ENCODE peak calls at places on chromosomes 4 and X, in four cellular contexts. One of them, this sample, is unnamed.

GRCh38 chr4:149311076-149311475 is 504.6 kb downstream of the IQCM start:
- DNase-seq in CD8-positive, alpha-beta T cell: no peak
- DNase-seq in esophagus muscularis mucosa: no peak
- DNase-seq in progenitor cell of endocrine pancreas: no peak
- DNase-seq in this sample: no peak

GRCh38 chr4:189302719-189303118 is 638.0 kb upstream of the FRG1 start:
- DNase-seq in CD8-positive, alpha-beta T cell: no peak
- DNase-seq in esophagus muscularis mucosa: no peak
- DNase-seq in progenitor cell of endocrine pancreas: no peak
- DNase-seq in this sample: no peak

GRCh38 chr4:11505225-11505971 is 76.7 kb upstream of the HS3ST1 start:
- DNase-seq in CD8-positive, alpha-beta T cell: no peak
- DNase-seq in esophagus muscularis mucosa: no peak
- DNase-seq in progenitor cell of endocrine pancreas: no peak
- DNase-seq in this sample: no peak

GRCh38 chrX:108091878-108092291 is 307 bp downstream of the ATG4A start:
- DNase-seq in CD8-positive, alpha-beta T cell: no peak
- DNase-seq in esophagus muscularis mucosa: no peak
- DNase-seq in progenitor cell of endocrine pancreas: no peak
- DNase-seq in this sample: no peak

GRCh38 chr4:88291003-88291402 is 6.6 kb upstream of the PPM1K start:
- DNase-seq in CD8-positive, alpha-beta T cell: no peak
- DNase-seq in esophagus muscularis mucosa: peak; percentile 55
- DNase-seq in progenitor cell of endocrine pancreas: no peak
- DNase-seq in this sample: no peak

GRCh38 chr4:62144431-62144830 is 944.3 kb downstream of the ADGRL3 start:
- DNase-seq in CD8-positive, alpha-beta T cell: no peak
- DNase-seq in esophagus muscularis mucosa: no peak
- DNase-seq in progenitor cell of endocrine pancreas: no peak
- DNase-seq in this sample: no peak

GRCh38 chr4:83604315-83604714 is 68.4 kb downstream of the GPAT3 start:
- DNase-seq in CD8-positive, alpha-beta T cell: no peak
- DNase-seq in esophagus muscularis mucosa: no peak
- DNase-seq in progenitor cell of endocrine pancreas: no peak
- DNase-seq in this sample: no peak

GRCh38 chrX:128457674-128458073 is 405.5 kb upstream of the ACTRT1 start:
- DNase-seq in CD8-positive, alpha-beta T cell: no peak
- DNase-seq in esophagus muscularis mucosa: no peak
- DNase-seq in progenitor cell of endocrine pancreas: no peak
- DNase-seq in this sample: no peak

GRCh38 chr4:5037553-5038551 is 13.4 kb upstream of the STK32B start:
- DNase-seq in CD8-positive, alpha-beta T cell: no peak
- DNase-seq in esophagus muscularis mucosa: no peak
- DNase-seq in progenitor cell of endocrine pancreas: no peak
- DNase-seq in this sample: no peak

GRCh38 chrX:108734426-108734825 is 1.9 kb downstream of the IRS4 start:
- DNase-seq in CD8-positive, alpha-beta T cell: no peak
- DNase-seq in esophagus muscularis mucosa: no peak
- DNase-seq in progenitor cell of endocrine pancreas: no peak
- DNase-seq in this sample: no peak

GRCh38 chr4:65623509-65623908 is 46.8 kb downstream of the EPHA5 start:
- DNase-seq in CD8-positive, alpha-beta T cell: no peak
- DNase-seq in esophagus muscularis mucosa: no peak
- DNase-seq in progenitor cell of endocrine pancreas: no peak
- DNase-seq in this sample: no peak

GRCh38 chr4:147984065-147984777 is 252.3 kb downstream of the ARHGAP10 start:
- DNase-seq in CD8-positive, alpha-beta T cell: no peak
- DNase-seq in esophagus muscularis mucosa: no peak
- DNase-seq in progenitor cell of endocrine pancreas: no peak
- DNase-seq in this sample: no peak

GRCh38 chr4:3440011-3440410 is 1.8 kb upstream of the HGFAC start:
- DNase-seq in CD8-positive, alpha-beta T cell: no peak
- DNase-seq in esophagus muscularis mucosa: no peak
- DNase-seq in progenitor cell of endocrine pancreas: no peak
- DNase-seq in this sample: no peak

GRCh38 chrX:139113682-139114081 is 402.2 kb upstream of the FGF13 start:
- DNase-seq in CD8-positive, alpha-beta T cell: no peak
- DNase-seq in esophagus muscularis mucosa: no peak
- DNase-seq in progenitor cell of endocrine pancreas: no peak
- DNase-seq in this sample: no peak

GRCh38 chrX:40058719-40059118 is 39.0 kb downstream of the BCOR start:
- DNase-seq in CD8-positive, alpha-beta T cell: no peak
- DNase-seq in esophagus muscularis mucosa: no peak
- DNase-seq in progenitor cell of endocrine pancreas: peak; percentile 25
- DNase-seq in this sample: no peak

GRCh38 chrX:138710866-138711331 is 618 bp downstream of the FGF13 start:
- DNase-seq in CD8-positive, alpha-beta T cell: no peak
- DNase-seq in esophagus muscularis mucosa: no peak
- DNase-seq in progenitor cell of endocrine pancreas: peak; percentile 35
- DNase-seq in this sample: no peak

GRCh38 chr4:153271820-153272219 is 67.6 kb downstream of the TRIM2 start:
- DNase-seq in CD8-positive, alpha-beta T cell: no peak
- DNase-seq in esophagus muscularis mucosa: peak; percentile 19
- DNase-seq in progenitor cell of endocrine pancreas: no peak
- DNase-seq in this sample: no peak

GRCh38 chrX:96719161-96719875 is 34.7 kb downstream of the DIAPH2 start:
- DNase-seq in CD8-positive, alpha-beta T cell: no peak
- DNase-seq in esophagus muscularis mucosa: no peak
- DNase-seq in progenitor cell of endocrine pancreas: no peak
- DNase-seq in this sample: no peak

GRCh38 chrX:112738347-112739033 is 58.8 kb upstream of the LHFPL1 start:
- DNase-seq in CD8-positive, alpha-beta T cell: no peak
- DNase-seq in esophagus muscularis mucosa: no peak
- DNase-seq in progenitor cell of endocrine pancreas: no peak
- DNase-seq in this sample: no peak

GRCh38 chr4:40948017-40948416 is 198.3 kb downstream of the NSUN7 start:
- DNase-seq in CD8-positive, alpha-beta T cell: no peak
- DNase-seq in esophagus muscularis mucosa: no peak
- DNase-seq in progenitor cell of endocrine pancreas: no peak
- DNase-seq in this sample: no peak

GRCh38 chrX:40205471-40205870 is 107.7 kb upstream of the BCOR start:
- DNase-seq in CD8-positive, alpha-beta T cell: no peak
- DNase-seq in esophagus muscularis mucosa: no peak
- DNase-seq in progenitor cell of endocrine pancreas: no peak
- DNase-seq in this sample: no peak

GRCh38 chr4:79578613-79579012 is 170.6 kb upstream of the GK2 start:
- DNase-seq in CD8-positive, alpha-beta T cell: no peak
- DNase-seq in esophagus muscularis mucosa: no peak
- DNase-seq in progenitor cell of endocrine pancreas: no peak
- DNase-seq in this sample: no peak

GRCh38 chrX:42456301-42456700 is 321.7 kb downstream of the PPP1R2C start:
- DNase-seq in CD8-positive, alpha-beta T cell: no peak
- DNase-seq in esophagus muscularis mucosa: no peak
- DNase-seq in progenitor cell of endocrine pancreas: no peak
- DNase-seq in this sample: no peak

GRCh38 chr4:158796370-158797140 is 27.7 kb downstream of the FNIP2 start:
- DNase-seq in CD8-positive, alpha-beta T cell: no peak
- DNase-seq in esophagus muscularis mucosa: no peak
- DNase-seq in progenitor cell of endocrine pancreas: no peak
- DNase-seq in this sample: no peak

GRCh38 chrX:53266914-53267313 is 14.5 kb downstream of the IQSEC2 start:
- DNase-seq in CD8-positive, alpha-beta T cell: no peak
- DNase-seq in esophagus muscularis mucosa: no peak
- DNase-seq in progenitor cell of endocrine pancreas: no peak
- DNase-seq in this sample: no peak

GRCh38 chr4:110305455-110305854 is 107.0 kb upstream of the ELOVL6 start:
- DNase-seq in CD8-positive, alpha-beta T cell: no peak
- DNase-seq in esophagus muscularis mucosa: peak; percentile 7
- DNase-seq in progenitor cell of endocrine pancreas: no peak
- DNase-seq in this sample: no peak

GRCh38 chr4:152161676-152162330 is 374.1 kb downstream of the FBXW7 start:
- DNase-seq in CD8-positive, alpha-beta T cell: no peak
- DNase-seq in esophagus muscularis mucosa: no peak
- DNase-seq in progenitor cell of endocrine pancreas: no peak
- DNase-seq in this sample: no peak

GRCh38 chrX:113929004-113929403 is 654.9 kb upstream of the HTR2C start:
- DNase-seq in CD8-positive, alpha-beta T cell: no peak
- DNase-seq in esophagus muscularis mucosa: no peak
- DNase-seq in progenitor cell of endocrine pancreas: peak; percentile 38
- DNase-seq in this sample: no peak

GRCh38 chr4:82913305-82913704 is 12.8 kb downstream of the THAP9 start:
- DNase-seq in CD8-positive, alpha-beta T cell: no peak
- DNase-seq in esophagus muscularis mucosa: no peak
- DNase-seq in progenitor cell of endocrine pancreas: no peak
- DNase-seq in this sample: no peak

GRCh38 chr4:13160906-13161305 is 323.2 kb downstream of the RAB28 start:
- DNase-seq in CD8-positive, alpha-beta T cell: no peak
- DNase-seq in esophagus muscularis mucosa: no peak
- DNase-seq in progenitor cell of endocrine pancreas: no peak
- DNase-seq in this sample: no peak

GRCh38 chr4:15003441-15003890 is 1.2 kb downstream of the CPEB2 start:
- DNase-seq in CD8-positive, alpha-beta T cell: peak; percentile 29
- DNase-seq in esophagus muscularis mucosa: no peak
- DNase-seq in progenitor cell of endocrine pancreas: peak; percentile 45
- DNase-seq in this sample: peak; percentile 88

GRCh38 chr4:112288455-112288854 is 2.8 kb upstream of the TIFA start:
- DNase-seq in CD8-positive, alpha-beta T cell: no peak
- DNase-seq in esophagus muscularis mucosa: no peak
- DNase-seq in progenitor cell of endocrine pancreas: no peak
- DNase-seq in this sample: no peak

GRCh38 chr4:150212485-150212884 is 134.2 kb downstream of the DCLK2 start:
- DNase-seq in CD8-positive, alpha-beta T cell: no peak
- DNase-seq in esophagus muscularis mucosa: no peak
- DNase-seq in progenitor cell of endocrine pancreas: no peak
- DNase-seq in this sample: no peak

GRCh38 chr4:37623125-37623524 is 63.1 kb downstream of the RELL1 start:
- DNase-seq in CD8-positive, alpha-beta T cell: no peak
- DNase-seq in esophagus muscularis mucosa: no peak
- DNase-seq in progenitor cell of endocrine pancreas: no peak
- DNase-seq in this sample: no peak

GRCh38 chr4:10554694-10555093 is 97.5 kb upstream of the ZNF518B start:
- DNase-seq in CD8-positive, alpha-beta T cell: peak; percentile 12
- DNase-seq in esophagus muscularis mucosa: no peak
- DNase-seq in progenitor cell of endocrine pancreas: peak; percentile 36
- DNase-seq in this sample: no peak

GRCh38 chr4:107153956-107154355 is 117.8 kb upstream of the DKK2 start:
- DNase-seq in CD8-positive, alpha-beta T cell: no peak
- DNase-seq in esophagus muscularis mucosa: no peak
- DNase-seq in progenitor cell of endocrine pancreas: no peak
- DNase-seq in this sample: no peak

GRCh38 chr4:51836531-51836930 is 6.4 kb upstream of the DCUN1D4 start:
- DNase-seq in CD8-positive, alpha-beta T cell: no peak
- DNase-seq in esophagus muscularis mucosa: no peak
- DNase-seq in progenitor cell of endocrine pancreas: no peak
- DNase-seq in this sample: no peak

GRCh38 chr4:115233600-115233999 is 120.2 kb upstream of the NDST4 start:
- DNase-seq in CD8-positive, alpha-beta T cell: no peak
- DNase-seq in esophagus muscularis mucosa: no peak
- DNase-seq in progenitor cell of endocrine pancreas: no peak
- DNase-seq in this sample: no peak

GRCh38 chr4:186190456-186191265 is 706 bp upstream of the CYP4V2 start:
- DNase-seq in CD8-positive, alpha-beta T cell: no peak
- DNase-seq in esophagus muscularis mucosa: no peak
- DNase-seq in progenitor cell of endocrine pancreas: peak; percentile 26
- DNase-seq in this sample: no peak
- TF ChIP-seq CTCF in CD8-positive, alpha-beta T cell: no peak
- TF ChIP-seq CTCF in esophagus muscularis mucosa: no peak
- TF ChIP-seq CTCF in progenitor cell of endocrine pancreas: peak; percentile 22
- TF ChIP-seq CTCF in this sample: peak; percentile 18

GRCh38 chr4:102625232-102625930 is 124.2 kb downstream of the NFKB1 start:
- DNase-seq in CD8-positive, alpha-beta T cell: peak; percentile 44
- DNase-seq in esophagus muscularis mucosa: no peak
- DNase-seq in progenitor cell of endocrine pancreas: no peak
- DNase-seq in this sample: no peak
- TF ChIP-seq CTCF in CD8-positive, alpha-beta T cell: peak; percentile 75
- TF ChIP-seq CTCF in esophagus muscularis mucosa: peak; percentile 15
- TF ChIP-seq CTCF in progenitor cell of endocrine pancreas: no peak
- TF ChIP-seq CTCF in this sample: peak; percentile 41

GRCh38 chrX:23398570-23398969 is 63.9 kb downstream of the PTCHD1 start:
- DNase-seq in CD8-positive, alpha-beta T cell: no peak
- DNase-seq in esophagus muscularis mucosa: no peak
- DNase-seq in progenitor cell of endocrine pancreas: no peak
- DNase-seq in this sample: no peak

GRCh38 chrX:23403849-23404248 is 69.2 kb downstream of the PTCHD1 start:
- DNase-seq in CD8-positive, alpha-beta T cell: no peak
- DNase-seq in esophagus muscularis mucosa: no peak
- DNase-seq in progenitor cell of endocrine pancreas: no peak
- DNase-seq in this sample: no peak
- TF ChIP-seq CTCF in CD8-positive, alpha-beta T cell: no peak
- TF ChIP-seq CTCF in esophagus muscularis mucosa: no peak
- TF ChIP-seq CTCF in progenitor cell of endocrine pancreas: peak; percentile 31
- TF ChIP-seq CTCF in this sample: peak; percentile 12

GRCh38 chr4:1678244-1678643 is 5.9 kb downstream of the FAM53A start:
- DNase-seq in CD8-positive, alpha-beta T cell: no peak
- DNase-seq in esophagus muscularis mucosa: no peak
- DNase-seq in progenitor cell of endocrine pancreas: no peak
- DNase-seq in this sample: no peak

GRCh38 chr4:1675802-1676137 is 8.3 kb downstream of the FAM53A start:
- DNase-seq in CD8-positive, alpha-beta T cell: no peak
- DNase-seq in esophagus muscularis mucosa: no peak
- DNase-seq in progenitor cell of endocrine pancreas: no peak
- DNase-seq in this sample: no peak

GRCh38 chr4:1674682-1675081 is 9.4 kb downstream of the FAM53A start:
- DNase-seq in CD8-positive, alpha-beta T cell: no peak
- DNase-seq in esophagus muscularis mucosa: no peak
- DNase-seq in progenitor cell of endocrine pancreas: no peak
- DNase-seq in this sample: no peak

GRCh38 chr4:1675136-1675801 is 8.8 kb downstream of the FAM53A start:
- DNase-seq in CD8-positive, alpha-beta T cell: no peak
- DNase-seq in esophagus muscularis mucosa: no peak
- DNase-seq in progenitor cell of endocrine pancreas: no peak
- DNase-seq in this sample: no peak

GRCh38 chr4:1676605-1677525 is 7.2 kb downstream of the FAM53A start:
- DNase-seq in CD8-positive, alpha-beta T cell: no peak
- DNase-seq in esophagus muscularis mucosa: no peak
- DNase-seq in progenitor cell of endocrine pancreas: no peak
- DNase-seq in this sample: no peak
- TF ChIP-seq CTCF in CD8-positive, alpha-beta T cell: no peak
- TF ChIP-seq CTCF in esophagus muscularis mucosa: no peak
- TF ChIP-seq CTCF in progenitor cell of endocrine pancreas: no peak
- TF ChIP-seq CTCF in this sample: no peak

DNA sequence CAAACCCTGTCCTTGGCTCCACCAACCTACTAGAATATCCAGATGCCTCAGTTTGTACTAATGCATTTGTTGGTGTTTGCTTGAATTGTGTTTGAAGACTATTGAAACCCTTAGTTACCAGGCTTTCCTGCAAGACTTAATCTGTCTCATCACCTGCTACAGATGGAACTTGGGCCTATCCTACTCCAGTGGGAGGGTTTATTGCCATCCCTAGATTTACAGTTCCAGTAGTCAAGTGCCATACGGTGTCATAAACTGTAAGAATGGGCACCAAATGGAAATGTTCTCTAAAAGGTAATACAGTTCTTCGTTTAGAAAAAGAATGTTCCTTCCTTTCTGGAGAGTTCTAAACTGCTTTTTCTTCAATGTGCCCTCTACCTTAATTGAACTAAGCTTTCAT is 29.9 kb upstream of the HPGDS start:
- DNase-seq in CD8-positive, alpha-beta T cell: no peak
- DNase-seq in esophagus muscularis mucosa: no peak
- DNase-seq in progenitor cell of endocrine pancreas: no peak
- DNase-seq in this sample: no peak
- TF ChIP-seq CTCF in CD8-positive, alpha-beta T cell: no peak
- TF ChIP-seq CTCF in esophagus muscularis mucosa: no peak
- TF ChIP-seq CTCF in progenitor cell of endocrine pancreas: no peak
- TF ChIP-seq CTCF in this sample: no peak